ENCODE peak calls at places on chromosomes 12 and 14, in four cellular contexts. R is left lung, U is left ventricle myocardium inferior, Q is vagina. J is an unnamed sample. For H3K4me1, the result is how much of the 10 kb centered on the place peaks cover.

GRCh38 chr14:101500681-101501080 is 60.6 kb upstream of the DIO3 start:
- DNase-seq in R (peak), U (no peak), Q (no peak), J (no peak)

GRCh38 chr12:58425481-58426392 is 484.4 kb downstream of the ATP23 start:
- DNase-seq in R (peak), U (no peak), Q (no peak), J (no peak)

GRCh38 chr14:95055318-95055717 is 102.0 kb downstream of the DICER1 start:
- DNase-seq in R (no peak), U (no peak), Q (no peak), J (no peak)

GRCh38 chr12:104286538-104287482 is 16.7 kb upstream of the EID3 start:
- DNase-seq in R (peak), U (peak), Q (no peak), J (peak)

GRCh38 chr12:116299064-116299463 is 21.6 kb upstream of the MED13L start:
- DNase-seq in R (no peak), U (no peak), Q (no peak), J (no peak)

GRCh38 chr12:1644523-1645438 is 15.8 kb downstream of the WNT5B start:
- DNase-seq in R (peak), U (peak), Q (no peak), J (peak)

GRCh38 chr12:70692681-70693288 is 55.6 kb upstream of the PTPRB start:
- DNase-seq in R (no peak), U (no peak), Q (no peak), J (no peak)

GRCh38 chr12:96487214-96487613 is 2.2 kb upstream of the CFAP54 start:
- DNase-seq in R (no peak), U (no peak), Q (no peak), J (no peak)

GRCh38 chr12:124148481-124148880 is 146.4 kb upstream of the RFLNA start:
- DNase-seq in R (no peak), U (no peak), Q (no peak), J (no peak)

GRCh38 chr14:68495101-68495637 is 297.7 kb downstream of the ZFP36L1 start:
- DNase-seq in R (no peak), U (no peak), Q (no peak), J (no peak)

GRCh38 chr14:75667099-75667498 is 6.1 kb downstream of the TTLL5 start:
- DNase-seq in R (no peak), U (no peak), Q (no peak), J (no peak)

GRCh38 chr12:1800646-1801284 is 19.6 kb upstream of the LRTM2 start:
- DNase-seq in R (peak), U (no peak), Q (no peak), J (no peak)

GRCh38 chr14:65769151-65769550 is 356.6 kb downstream of the FUT8 start:
- DNase-seq in R (no peak), U (no peak), Q (no peak), J (no peak)

GRCh38 chr12:43482311-43483085 is 69.5 kb downstream of the ADAMTS20 start:
- DNase-seq in R (no peak), U (no peak), Q (no peak), J (no peak)

GRCh38 chr14:29242755-29243340 is 476.3 kb downstream of the FOXG1 start:
- DNase-seq in R (no peak), U (no peak), Q (no peak), J (no peak)

GRCh38 chr12:87816186-87816585 is 213.0 kb downstream of the C12orf50 start:
- DNase-seq in R (no peak), U (no peak), Q (no peak), J (no peak)

GRCh38 chr12:11756022-11756421 is 106.5 kb downstream of the ETV6 start:
- DNase-seq in R (no peak), U (no peak), Q (no peak), J (no peak)

GRCh38 chr12:103369929-103370328 is 125.8 kb downstream of the C12orf42 start:
- DNase-seq in R (no peak), U (no peak), Q (no peak), J (no peak)

GRCh38 chr12:48818831-48819590 is 715 bp downstream of the CACNB3 start:
- DNase-seq in R (no peak), U (no peak), Q (no peak), J (no peak)

GRCh38 chr14:104688755-104689619 is at the start of gene INF2:
- DNase-seq in R (peak), U (peak), Q (no peak), J (peak)

GRCh38 chr12:57011438-57012424 is 4.6 kb downstream of the TAC3 start:
- DNase-seq in R (no peak), U (no peak), Q (no peak), J (no peak)

GRCh38 chr12:29533815-29534489 is 36.5 kb upstream of the OVCH1 start:
- DNase-seq in R (no peak), U (no peak), Q (no peak), J (no peak)

GRCh38 chr12:124345795-124346194 is 50.9 kb downstream of the RFLNA start:
- DNase-seq in R (no peak), U (no peak), Q (no peak), J (no peak)

GRCh38 chr12:21026302-21026701 is 104.7 kb upstream of the SLCO1B1 start:
- DNase-seq in R (no peak), U (no peak), Q (no peak), J (no peak)

GRCh38 chr14:35814371-35815005 is 5.4 kb upstream of the RALGAPA1 start:
- DNase-seq in R (no peak), U (no peak), Q (no peak), J (peak)

GRCh38 chr14:99189201-99189801 is 82.7 kb downstream of the BCL11B start:
- DNase-seq in R (peak), U (no peak), Q (no peak), J (no peak)

GRCh38 chr12:96238336-96239031 is 44.3 kb downstream of the ELK3 start:
- DNase-seq in R (no peak), U (peak), Q (no peak), J (no peak)

GRCh38 chr12:92544321-92544720 is 158.5 kb upstream of the PLEKHG7 start:
- DNase-seq in R (no peak), U (no peak), Q (no peak), J (no peak)

GRCh38 chr14:54425068-54425467 is 16.1 kb downstream of the CNIH1 start:
- DNase-seq in R (no peak), U (no peak), Q (no peak), J (no peak)

DNA sequence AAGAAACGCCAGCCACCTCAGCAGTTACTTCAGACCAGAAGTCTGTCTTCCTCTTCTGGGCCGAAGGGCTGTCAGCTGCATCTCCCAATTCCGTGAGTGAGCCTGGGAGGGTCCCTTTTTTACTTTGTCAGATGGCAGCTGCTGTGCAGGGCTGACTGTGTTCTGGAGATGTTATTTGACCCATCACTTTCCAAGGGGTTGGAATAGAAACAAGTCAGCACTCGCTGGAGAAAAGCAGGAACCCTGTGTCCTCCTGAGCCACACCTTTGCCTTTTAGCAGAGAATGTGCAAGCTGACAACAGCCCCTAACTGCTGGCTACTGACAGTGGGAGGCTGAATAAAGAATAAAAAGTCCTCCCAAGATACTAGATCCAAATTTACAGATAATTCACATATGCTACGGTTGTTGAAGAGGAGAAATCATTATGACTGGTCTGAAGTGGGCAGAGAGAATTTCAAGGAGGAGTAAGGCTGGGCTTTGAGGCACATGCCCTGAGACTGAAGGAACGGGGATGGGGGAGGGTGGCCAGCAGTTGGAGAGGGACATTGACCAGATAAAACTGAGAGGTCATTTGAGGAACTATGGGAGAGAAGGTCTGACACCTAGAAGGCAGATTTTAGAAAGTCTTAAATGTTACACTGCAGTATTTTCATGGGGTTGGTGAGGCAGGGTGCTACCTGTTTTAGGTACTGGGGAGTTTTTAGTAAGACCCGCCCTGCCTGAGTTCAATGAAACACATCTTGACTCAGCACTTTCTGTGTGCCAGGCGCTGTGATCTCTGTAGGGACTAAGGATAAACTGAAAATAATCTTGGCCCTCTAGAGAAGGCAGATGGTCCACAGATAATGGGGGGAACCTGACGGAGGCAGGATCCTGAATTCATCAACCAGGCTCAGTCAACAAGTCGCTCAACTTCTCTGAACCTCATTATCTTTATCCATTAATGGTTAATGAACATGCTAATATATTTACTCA is 27.4 kb downstream of the FAM234B start:
- DNase-seq in R (no peak), U (no peak), Q (no peak), J (no peak)
- H3K4me1 ChIP-seq in R (under half), U (under half), Q (under half), J (under half)

DNA sequence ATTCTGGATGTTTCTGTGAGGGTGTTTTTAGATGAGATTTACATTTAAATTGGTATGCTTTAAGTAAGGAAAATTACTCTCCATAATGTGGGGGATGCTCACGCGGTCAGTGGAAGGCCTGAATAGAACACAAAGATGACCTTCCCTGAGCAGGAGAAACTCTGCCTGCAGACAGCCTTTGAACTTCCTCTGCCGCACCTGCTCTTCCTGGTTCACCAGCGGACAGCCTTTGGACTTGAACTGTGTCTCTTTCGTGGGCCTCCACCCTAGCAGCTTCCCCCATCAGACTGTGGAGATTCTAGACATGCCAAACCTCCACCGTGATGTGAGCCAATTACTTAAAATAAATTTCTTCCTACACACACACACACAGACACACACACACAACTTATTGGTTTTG is 210.7 kb downstream of the EFCAB11 start:
- DNase-seq in R (no peak), U (no peak), Q (no peak), J (no peak)
- H3K4me3 ChIP-seq in R (no peak), U (no peak), Q (no peak), J (no peak)

DNA sequence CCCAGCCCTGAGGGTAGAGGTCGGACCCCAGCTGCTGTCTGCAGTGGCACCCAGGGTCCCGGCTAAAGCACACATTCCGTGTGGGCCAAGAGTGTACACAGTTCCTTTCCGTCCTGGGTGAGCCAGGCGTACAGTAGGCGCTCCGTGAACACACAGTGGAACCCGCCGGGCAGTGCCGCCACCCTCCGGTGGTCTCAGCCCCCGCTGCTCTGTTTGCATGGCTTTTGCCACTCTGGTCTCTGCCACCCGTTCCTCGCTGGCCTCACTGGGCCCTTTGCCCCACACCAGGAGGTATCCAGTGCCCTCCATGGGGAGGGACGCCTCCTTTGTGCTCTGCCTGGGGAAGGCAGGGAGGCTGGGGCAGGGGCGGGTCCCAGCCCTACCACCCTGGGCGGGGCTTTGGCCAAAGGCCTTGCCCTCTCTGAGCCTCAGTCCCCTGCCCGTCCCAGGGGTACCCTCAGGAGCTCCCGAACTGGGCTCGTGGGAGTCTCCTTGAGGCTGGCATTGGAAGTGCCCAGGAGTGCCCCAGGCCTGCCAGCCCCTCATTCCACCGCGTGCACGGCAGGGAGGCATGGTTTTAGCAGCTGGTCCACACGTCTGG is 13.0 kb downstream of the TRMT61A start:
- DNase-seq in R (peak), U (no peak), Q (no peak), J (no peak)
- H3K4me1 ChIP-seq in R (under half), U (half or more), Q (half or more), J (under half)

GRCh38 chr12:6821674-6822433 is at the start of gene GPR162:
- DNase-seq in R (peak), U (peak), Q (no peak), J (no peak)
- H3K4me3 ChIP-seq in R (peak), U (peak), Q (peak), J (no peak)

GRCh38 chr12:27304856-27305255 is 27.8 kb upstream of the BMAL2 start:
- DNase-seq in R (no peak), U (no peak), Q (no peak), J (no peak)
- H3K4me1 ChIP-seq in R (under half), U (under half), Q (under half), J (under half)

DNA sequence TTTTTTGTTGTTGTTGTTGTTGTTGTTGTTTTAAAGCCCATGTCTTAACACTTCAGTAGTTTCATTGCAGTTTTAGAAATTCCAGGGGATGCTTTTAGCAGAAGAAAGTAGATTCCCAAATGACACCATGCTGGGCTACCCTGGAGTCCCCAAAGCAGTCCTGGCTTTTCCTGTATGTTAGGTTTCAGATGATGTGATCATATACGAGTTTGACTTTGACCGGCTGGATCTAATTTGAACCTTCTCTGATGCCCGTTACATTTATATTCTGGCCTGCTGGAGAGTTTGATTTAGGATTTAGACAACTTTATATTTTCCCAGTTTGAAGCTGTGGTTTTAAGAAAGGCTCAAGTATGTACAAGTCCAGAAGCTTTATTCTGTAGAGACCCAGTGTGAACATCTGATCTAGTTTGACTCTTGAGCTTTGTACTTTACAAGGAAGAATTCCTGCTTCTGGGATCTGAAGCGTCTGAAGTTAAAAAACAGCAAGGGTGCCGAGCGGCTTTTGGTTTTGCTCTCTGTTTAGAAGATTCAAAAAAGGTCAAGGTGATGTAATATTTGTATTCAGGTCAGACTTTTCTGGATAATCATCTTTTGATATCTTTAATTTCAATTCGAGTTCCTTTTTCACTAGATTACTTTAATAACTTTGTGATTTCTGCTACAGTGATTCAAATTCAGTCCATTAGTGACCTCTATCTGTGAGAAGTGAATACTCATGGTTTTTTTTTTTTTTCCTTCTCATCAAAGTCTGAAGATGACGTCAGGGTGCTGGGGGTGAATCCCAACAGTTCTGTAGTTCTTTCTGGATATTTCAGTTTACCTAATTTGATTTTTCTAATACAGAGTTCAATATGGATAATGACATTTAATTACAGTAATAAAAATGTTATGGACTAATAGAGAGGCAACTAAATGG is 6.2 kb downstream of the FLRT2 start:
- DNase-seq in R (no peak), U (no peak), Q (no peak), J (no peak)
- H3K4me3 ChIP-seq in R (no peak), U (peak), Q (peak), J (peak)